ENCODE peak calls at places on chromosomes 7 and 10, in four cellular contexts. X, I, Q and J are unnamed samples.

GRCh38 chr7:50628469-50629084 is 63.4 kb upstream of the DDC start:
- DNase-seq in I (no peak), X (no peak), Q (peak; percentile 9), J (peak; percentile 53)

GRCh38 chr10:48439031-48439430 is 132.6 kb downstream of the MAPK8 start:
- DNase-seq in X (no peak), I (no peak), Q (no peak), J (no peak)

GRCh38 chr7:105487559-105488218 is 34.4 kb downstream of the PUS7 start:
- DNase-seq in X (peak; percentile 83), I (no peak), Q (peak; percentile 62), J (no peak)

GRCh38 chr10:69885379-69886156 is 83.9 kb downstream of the COL13A1 start:
- DNase-seq in X (peak; percentile 29), I (no peak), Q (no peak), J (no peak)

GRCh38 chr10:92829042-92829785 is 19.1 kb upstream of the EXOC6 start:
- DNase-seq in Q (no peak), X (peak; percentile 95), I (no peak), J (no peak)

GRCh38 chr7:25752967-25753791 is 398.8 kb upstream of the NFE2L3 start:
- DNase-seq in I (no peak), X (no peak), Q (no peak), J (peak; percentile 19)

GRCh38 chr7:30976381-30976780 is 12.6 kb downstream of the GHRHR start:
- DNase-seq in I (no peak), Q (no peak), X (no peak), J (no peak)

GRCh38 chr7:102331536-102332275 is 24.5 kb downstream of the SPDYE6 start:
- DNase-seq in X (no peak), Q (no peak), I (no peak), J (no peak)

GRCh38 chr10:117597216-117597615 is 54.7 kb downstream of the EMX2 start:
- DNase-seq in X (no peak), Q (no peak), I (no peak), J (no peak)

GRCh38 chr7:90836937-90837336 is 240.8 kb downstream of the CDK14 start:
- DNase-seq in I (no peak), X (no peak), Q (no peak), J (no peak)

GRCh38 chr7:131538071-131538790 is 18.2 kb downstream of the PODXL start:
- DNase-seq in Q (no peak), X (no peak), I (no peak), J (no peak)

GRCh38 chr10:29245476-29245875 is 43.4 kb upstream of the LYZL1 start:
- DNase-seq in X (no peak), Q (no peak), I (no peak), J (no peak)

GRCh38 chr10:74139981-74140380 is 10.6 kb downstream of the AP3M1 start:
- DNase-seq in X (no peak), I (no peak), Q (no peak), J (no peak)

GRCh38 chr7:141748401-141748800 is 10.2 kb downstream of the SSBP1 start:
- DNase-seq in I (no peak), X (no peak), Q (no peak), J (no peak)

GRCh38 chr10:3780766-3781457 is 4.1 kb downstream of the KLF6 start:
- DNase-seq in I (no peak), Q (no peak), X (no peak), J (no peak)

GRCh38 chr7:148296994-148297644 is 293.4 kb upstream of the C7orf33 start:
- DNase-seq in I (no peak), Q (no peak), X (no peak), J (no peak)

GRCh38 chr10:50593523-50593922 is 30.2 kb downstream of the SGMS1 start:
- DNase-seq in Q (no peak), X (no peak), I (no peak), J (no peak)

GRCh38 chr10:34137955-34138354 is 677.1 kb downstream of the PARD3 start:
- DNase-seq in X (no peak), I (no peak), Q (no peak), J (no peak)

GRCh38 chr7:98240961-98241673 is 10.9 kb downstream of the TECPR1 start:
- DNase-seq in Q (peak; percentile 27), I (no peak), X (peak; percentile 57), J (peak; percentile 76)

GRCh38 chr10:133567119-133567518 is 1.7 kb upstream of the SYCE1 start:
- DNase-seq in X (no peak), Q (no peak), I (no peak), J (no peak)

GRCh38 chr7:29806131-29806792 is at the start of gene WIPF3:
- DNase-seq in X (peak; percentile 61), Q (no peak), I (no peak), J (peak; percentile 70)

GRCh38 chr10:36021096-36021495 is 379.0 kb upstream of the FZD8 start:
- DNase-seq in X (no peak), I (no peak), Q (no peak), J (no peak)

GRCh38 chr10:30062090-30062489 is 2.7 kb upstream of the JCAD start:
- DNase-seq in I (no peak), Q (no peak), X (no peak), J (no peak)

GRCh38 chr10:75502389-75502788 is 71.0 kb downstream of the LRMDA start:
- DNase-seq in X (no peak), Q (no peak), I (no peak), J (no peak)

GRCh38 chr10:103710490-103710889 is 144.9 kb downstream of the SH3PXD2A start:
- DNase-seq in X (no peak), I (no peak), Q (no peak), J (no peak)

GRCh38 chr7:74193913-74194312 is 15.9 kb upstream of the LAT2 start:
- DNase-seq in I (no peak), Q (no peak), X (no peak), J (no peak)

GRCh38 chr10:102645388-102645740 is 1.1 kb downstream of the TRIM8 start:
- DNase-seq in Q (peak; percentile 79), I (no peak), X (peak; percentile 59), J (no peak)

GRCh38 chr7:57437581-57437980 is 12.4 kb upstream of the ZNF716 start:
- DNase-seq in I (no peak), X (no peak), Q (no peak), J (no peak)

GRCh38 chr7:44323381-44324203 is 1.8 kb downstream of the CAMK2B start:
- DNase-seq in Q (no peak), X (no peak), I (no peak), J (no peak)

GRCh38 chr7:93921190-93921585 is 347 bp upstream of the GNG11 start:
- DNase-seq in I (no peak), Q (no peak), X (no peak), J (no peak)

GRCh38 chr7:28516390-28517145 is 104.2 kb downstream of the CREB5 start:
- DNase-seq in I (no peak), Q (no peak), X (no peak), J (peak; percentile 46)

GRCh38 chr7:108001759-108002725 is 919 bp downstream of the LAMB1 start:
- DNase-seq in Q (no peak), X (no peak), I (no peak), J (peak; percentile 29)

GRCh38 chr7:108004220-108005142 is 1.5 kb upstream of the LAMB1 start:
- DNase-seq in I (no peak), X (no peak), Q (peak; percentile 88), J (peak; percentile 29)

GRCh38 chr7:108003591-108003935 is 602 bp upstream of the LAMB1 start:
- DNase-seq in I (no peak), X (no peak), Q (no peak), J (no peak)

GRCh38 chr7:108000875-108001758 is 1.8 kb downstream of the LAMB1 start:
- DNase-seq in I (no peak), Q (no peak), X (no peak), J (peak; percentile 79)

DNA sequence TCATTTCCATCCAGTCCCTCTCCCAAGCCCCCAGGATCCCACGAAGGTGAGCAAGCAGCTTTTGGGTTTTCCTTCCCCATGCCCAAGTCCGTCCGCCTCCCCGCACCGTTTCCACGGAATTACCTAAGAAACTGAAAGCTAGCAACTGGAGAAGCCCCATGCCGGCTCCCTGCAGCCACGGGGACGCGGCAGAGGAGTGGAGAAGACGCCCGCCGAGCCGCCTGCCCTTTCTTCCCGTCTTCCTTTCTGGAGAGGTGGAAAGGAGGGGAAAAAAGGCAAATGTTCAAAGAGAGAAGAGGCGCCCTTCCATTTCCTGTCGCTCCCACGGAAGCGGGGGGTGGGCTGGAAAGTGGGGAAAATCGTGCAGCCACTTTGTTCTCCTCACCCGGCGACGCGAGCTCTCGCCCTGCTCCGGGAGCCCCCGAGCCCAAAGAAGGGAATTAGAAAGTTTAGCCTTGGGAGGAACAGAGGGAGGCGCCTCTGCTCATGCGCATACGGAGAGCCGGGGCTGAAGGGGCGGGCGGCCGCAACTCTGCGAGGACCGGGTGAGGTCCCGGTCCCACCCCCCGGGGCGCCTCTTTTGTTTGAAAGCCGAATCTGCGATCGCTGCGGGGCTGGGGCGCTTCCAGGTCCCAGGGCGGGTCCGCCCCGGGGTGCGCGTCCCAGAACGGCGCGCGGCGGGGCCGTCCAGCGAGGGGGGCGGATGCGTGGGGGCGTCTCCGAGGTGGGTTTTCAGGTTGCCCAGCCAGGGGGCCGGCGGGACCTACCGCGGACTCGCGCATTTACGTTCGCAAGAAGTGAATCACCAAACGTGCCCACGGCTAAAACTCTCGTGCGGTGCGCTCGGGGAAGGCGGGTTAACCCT is at the start of gene LAMB1:
- DNase-seq in I (no peak), Q (peak; percentile 73), X (peak; percentile 78), J (peak; percentile 80)
- TF ChIP-seq TCF7 in I (no peak), Q (no peak), X (no peak), J (no peak)

GRCh38 chr10:25390733-25391132 is 215.9 kb downstream of the GPR158 start:
- DNase-seq in Q (no peak), I (no peak), X (no peak), J (no peak)
- TF ChIP-seq TCF7 in Q (no peak), I (no peak), X (no peak), J (no peak)

GRCh38 chr10:16953270-16953669 is 136.0 kb upstream of the RSU1 start:
- DNase-seq in I (no peak), X (no peak), Q (no peak), J (no peak)

GRCh38 chr10:16952010-16952550 is 134.9 kb upstream of the RSU1 start:
- DNase-seq in I (no peak), X (no peak), Q (no peak), J (no peak)

GRCh38 chr10:16949806-16950205 is 132.6 kb upstream of the RSU1 start:
- DNase-seq in Q (no peak), X (no peak), I (no peak), J (no peak)

GRCh38 chr10:16952610-16953009 is 135.4 kb upstream of the RSU1 start:
- DNase-seq in X (peak; percentile 69), Q (no peak), I (no peak), J (peak; percentile 46)

GRCh38 chr10:16950686-16951681 is 133.8 kb upstream of the RSU1 start:
- DNase-seq in Q (no peak), I (no peak), X (peak; percentile 72), J (peak; percentile 55)
- TF ChIP-seq TCF7 in Q (no peak), I (no peak), X (no peak), J (no peak)

DNA sequence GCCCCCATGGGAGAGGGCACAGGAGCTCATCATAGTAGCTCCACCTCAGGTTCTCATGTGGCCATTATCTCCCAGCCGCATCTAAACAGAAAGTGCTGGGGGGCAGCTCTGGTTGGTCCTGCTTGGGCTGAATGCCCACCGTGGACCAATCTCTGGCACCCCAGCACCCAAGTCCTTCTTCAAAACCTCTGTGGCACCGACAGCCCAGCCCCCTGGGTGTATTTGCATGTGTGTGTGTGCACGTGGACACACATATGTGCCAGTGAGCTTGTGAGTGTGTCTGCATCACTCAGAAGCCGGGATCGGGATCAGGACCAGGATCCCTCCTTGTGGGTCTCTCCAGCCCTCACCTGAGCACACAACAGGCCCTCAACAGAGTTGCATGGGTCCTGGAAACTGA is 68.2 kb downstream of the ALOX5 start:
- DNase-seq in I (no peak), Q (no peak), X (no peak), J (no peak)
- TF ChIP-seq TCF7 in I (no peak), Q (no peak), X (no peak), J (no peak)